ENCODE peak calls at places on chromosomes 1 and 21, in six cellular contexts. P is IMR-90, H is mesendoderm, W is mesenchymal stem cell, C is trophoblast cell, R is H1. K is an unnamed sample. For H3K36me3, the result is how much of the 10 kb centered on the place peaks cover.

GRCh38 chr1:35436078-35436477 is 121.1 kb downstream of the KIAA0319L start:
- DNase-seq in P (no peak), H (no peak), W (no peak), C (no peak), R (no peak), K (no peak)

GRCh38 chr1:1428174-1428573 is 7.1 kb upstream of the ANKRD65 start:
- DNase-seq in P (no peak), H (peak), W (no peak), C (no peak), R (no peak), K (no peak)

GRCh38 chr1:18870325-18870865 is 10.9 kb upstream of the TAS1R2 start:
- DNase-seq in P (no peak), H (no peak), W (no peak), C (no peak), R (no peak), K (no peak)

GRCh38 chr1:230327892-230328284 is 98.2 kb downstream of the PGBD5 start:
- DNase-seq in P (no peak), H (peak), W (peak), C (no peak), R (no peak), K (no peak)

GRCh38 chr21:36966846-36967657 is 583 bp upstream of the HLCS start:
- DNase-seq in P (no peak), H (peak), W (peak), C (no peak), R (no peak), K (no peak)

GRCh38 chr21:34078915-34079314 is 5.5 kb downstream of the MRPS6 start:
- DNase-seq in P (no peak), H (no peak), W (no peak), C (no peak), R (no peak), K (no peak)

GRCh38 chr1:63945943-63946342 is 172.1 kb downstream of the ROR1 start:
- DNase-seq in P (no peak), H (no peak), W (no peak), C (no peak), R (no peak), K (no peak)

GRCh38 chr1:227758366-227758765 is 23.1 kb downstream of the SNAP47 start:
- DNase-seq in P (no peak), H (no peak), W (no peak), C (no peak), R (no peak), K (no peak)

GRCh38 chr1:94951509-94952208 is 24.7 kb upstream of the CNN3 start:
- DNase-seq in P (no peak), H (no peak), W (no peak), C (no peak), R (no peak), K (no peak)

GRCh38 chr1:33130297-33130696 is 49.3 kb downstream of the AZIN2 start:
- DNase-seq in P (peak), H (peak), W (no peak), C (peak), R (no peak), K (no peak)

GRCh38 chr1:154778944-154779343 is 91.1 kb downstream of the KCNN3 start:
- DNase-seq in P (no peak), H (no peak), W (no peak), C (no peak), R (no peak), K (no peak)

GRCh38 chr1:51784997-51785421 is 93.5 kb downstream of the NRDC start:
- DNase-seq in P (peak), H (peak), W (peak), C (no peak), R (no peak), K (no peak)

GRCh38 chr1:19872190-19872589 is 10.0 kb upstream of the OTUD3 start:
- DNase-seq in P (no peak), H (no peak), W (no peak), C (no peak), R (no peak), K (no peak)

GRCh38 chr21:31772674-31773555 is 41.0 kb upstream of the SCAF4 start:
- DNase-seq in P (no peak), H (no peak), W (no peak), C (no peak), R (no peak), K (no peak)

GRCh38 chr1:16349847-16350406 is 2.4 kb downstream of the FBXO42 start:
- DNase-seq in P (no peak), H (peak), W (no peak), C (no peak), R (no peak), K (no peak)

GRCh38 chr1:12451560-12451900 is 166.5 kb downstream of the DHRS3 start:
- DNase-seq in P (no peak), H (no peak), W (no peak), C (no peak), R (no peak), K (no peak)

GRCh38 chr1:62428351-62428750 is 8.5 kb upstream of the USP1 start:
- DNase-seq in P (no peak), H (no peak), W (no peak), C (no peak), R (no peak), K (no peak)

GRCh38 chr1:6599141-6599975 is 3.3 kb downstream of the KLHL21 start:
- DNase-seq in P (no peak), H (no peak), W (no peak), C (no peak), R (no peak), K (no peak)

GRCh38 chr1:16920951-16921350 is 780 bp upstream of the CROCC start:
- DNase-seq in P (no peak), H (no peak), W (no peak), C (no peak), R (no peak), K (no peak)

GRCh38 chr1:78060857-78061563 is 15.2 kb downstream of the GIPC2 start:
- DNase-seq in P (no peak), H (no peak), W (no peak), C (no peak), R (no peak), K (no peak)

GRCh38 chr1:103107696-103108524 is at the start of gene COL11A1:
- DNase-seq in P (no peak), H (peak), W (peak), C (no peak), R (no peak), K (peak)

GRCh38 chr1:111743679-111744101 is 4.5 kb upstream of the INKA2 start:
- DNase-seq in P (peak), H (peak), W (peak), C (peak), R (no peak), K (no peak)

GRCh38 chr1:155801149-155801548 is 55.9 kb downstream of the GON4L start:
- DNase-seq in P (peak), H (no peak), W (peak), C (no peak), R (no peak), K (no peak)

GRCh38 chr1:10379101-10379620 is 19.7 kb upstream of the PGD start:
- DNase-seq in P (no peak), H (no peak), W (no peak), C (no peak), R (no peak), K (no peak)

GRCh38 chr1:10380594-10381275 is 18.1 kb upstream of the PGD start:
- DNase-seq in P (peak), H (no peak), W (peak), C (no peak), R (no peak), K (no peak)

GRCh38 chr1:10374442-10374860 is 24.4 kb upstream of the PGD start:
- DNase-seq in P (peak), H (no peak), W (no peak), C (no peak), R (no peak), K (no peak)

GRCh38 chr1:10379676-10380075 is 19.2 kb upstream of the PGD start:
- DNase-seq in P (no peak), H (no peak), W (no peak), C (no peak), R (no peak), K (no peak)

DNA sequence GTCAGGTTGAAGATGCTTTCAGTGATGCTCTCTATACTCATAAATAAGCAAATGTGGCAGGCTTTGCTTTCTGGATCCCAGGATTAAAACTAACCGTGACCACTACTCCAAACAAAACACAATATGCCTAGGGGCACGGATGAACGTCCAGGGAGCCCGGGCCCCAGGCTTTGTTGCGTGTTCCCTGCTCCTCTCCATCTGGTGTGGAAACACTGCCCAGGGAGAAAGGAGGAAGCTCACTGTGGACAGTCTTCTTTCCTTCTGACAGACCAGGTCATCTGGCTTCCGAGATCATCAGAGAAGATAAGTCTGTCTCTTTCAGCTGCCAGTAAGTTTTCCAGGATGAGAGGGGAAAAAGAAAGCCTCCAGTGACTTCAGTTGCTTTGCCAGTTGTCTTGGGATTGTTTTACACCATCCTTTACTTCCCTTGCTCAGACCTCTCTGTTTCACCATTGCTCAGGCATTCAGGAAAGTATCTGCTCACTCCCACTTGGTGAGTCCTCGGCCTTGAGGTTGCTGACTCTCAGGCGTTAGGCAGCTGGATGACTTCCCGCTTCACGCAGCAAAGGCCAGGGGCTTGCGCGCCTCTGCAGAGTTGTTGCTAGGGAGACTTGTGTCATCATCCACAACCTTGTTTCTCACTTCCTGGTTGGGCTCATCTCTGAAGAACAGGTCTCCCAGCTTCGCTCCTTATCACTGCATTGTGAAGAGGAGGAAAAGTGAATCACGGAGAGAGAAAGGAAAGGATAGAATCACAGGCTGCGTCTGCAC is 20.6 kb upstream of the PGD start:
- DNase-seq in P (peak), H (peak), W (peak), C (peak), R (no peak), K (no peak)
- H3K36me3 ChIP-seq in P (under half), H (under half), W (under half), C (under half), R (under half), K (under half)

GRCh38 chr1:195580988-195581387 is 1027.3 kb downstream of the KCNT2 start:
- DNase-seq in P (peak), H (peak), W (no peak), C (no peak), R (no peak), K (no peak)
- H3K4me2 ChIP-seq in P (no peak), H (no peak), W (no peak), C (no peak), R (no peak), K (no peak)

GRCh38 chr1:28736450-28737244 is at the start of gene YTHDF2:
- DNase-seq in P (peak), H (peak), W (peak), C (peak), R (peak), K (peak)
- H3K4ac ChIP-seq in P (peak), H (peak), W (peak), C (peak), R (peak), K (peak)

DNA sequence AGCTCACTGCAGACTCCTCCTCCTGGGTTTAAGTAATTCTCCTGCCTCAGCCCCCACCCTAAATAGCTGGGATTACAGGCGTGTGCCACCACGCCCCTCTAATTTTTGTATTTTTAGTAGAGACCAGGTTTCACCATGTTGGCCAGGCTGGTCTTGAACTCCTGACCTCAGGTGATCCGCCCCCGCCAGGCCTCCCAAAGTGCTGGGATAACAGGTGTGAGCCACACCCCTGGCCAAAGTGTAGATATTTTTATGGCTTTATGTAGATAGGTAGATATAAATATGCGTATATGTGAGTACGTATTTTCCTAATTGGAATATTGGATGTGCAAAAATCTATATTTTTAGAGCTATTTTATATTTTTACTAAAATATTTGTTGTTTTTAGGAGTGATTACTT is 9.4 kb downstream of the KDM4A start:
- DNase-seq in P (no peak), H (no peak), W (no peak), C (no peak), R (no peak), K (no peak)
- H3K36me3 ChIP-seq in P (half or more), H (under half), W (half or more), C (half or more), R (under half), K (half or more)

DNA sequence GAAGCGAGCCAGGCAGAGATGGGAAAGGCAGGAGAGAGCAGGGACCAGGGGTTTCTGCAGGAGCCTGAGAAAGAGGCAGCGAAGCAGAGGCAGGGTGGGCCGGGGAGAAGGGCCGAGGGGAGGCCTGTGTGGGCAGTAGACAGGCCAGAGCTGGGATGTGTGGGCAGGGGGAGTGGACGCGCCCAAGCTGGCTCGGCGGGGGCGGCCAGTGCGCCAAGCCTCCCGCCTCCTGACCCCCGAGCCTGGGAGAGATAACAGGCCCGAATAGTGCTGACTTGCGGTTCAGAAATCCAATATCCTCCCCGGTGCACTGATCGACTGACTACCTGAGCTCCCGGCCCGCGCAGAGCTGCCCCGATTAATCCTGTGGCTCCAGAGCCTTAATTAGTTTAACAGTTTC is 41.9 kb downstream of the AHDC1 start:
- DNase-seq in P (no peak), H (no peak), W (no peak), C (no peak), R (no peak), K (no peak)
- H3K4me2 ChIP-seq in P (no peak), H (no peak), W (no peak), C (no peak), R (no peak), K (no peak)

GRCh38 chr1:243489164-243489527 is 233.3 kb downstream of the SDCCAG8 start:
- DNase-seq in P (no peak), H (no peak), W (no peak), C (no peak), R (no peak), K (no peak)
- H3K4ac ChIP-seq in P (no peak), H (no peak), W (no peak), C (no peak), R (no peak), K (no peak)

GRCh38 chr1:207825719-207826556 is 74.1 kb downstream of the CD46 start:
- DNase-seq in P (peak), H (no peak), W (peak), C (peak), R (no peak), K (no peak)

GRCh38 chr1:207828485-207829158 is 76.8 kb downstream of the CD46 start:
- DNase-seq in P (peak), H (peak), W (peak), C (peak), R (peak), K (peak)

GRCh38 chr1:207828046-207828445 is 76.2 kb downstream of the CD46 start:
- DNase-seq in P (no peak), H (no peak), W (no peak), C (no peak), R (no peak), K (no peak)

GRCh38 chr1:207826557-207827487 is 75.0 kb downstream of the CD46 start:
- DNase-seq in P (no peak), H (no peak), W (peak), C (no peak), R (no peak), K (no peak)

GRCh38 chr1:207827488-207827830 is 75.6 kb downstream of the CD46 start:
- DNase-seq in P (no peak), H (no peak), W (no peak), C (no peak), R (no peak), K (no peak)
- H3K36me3 ChIP-seq in P (under half), H (under half), W (under half), C (under half), R (under half), K (under half)

GRCh38 chr1:178006043-178006442 is 36.2 kb upstream of the SEC16B start:
- DNase-seq in P (no peak), H (no peak), W (no peak), C (no peak), R (no peak), K (no peak)
- H3K4me2 ChIP-seq in P (no peak), H (no peak), W (no peak), C (no peak), R (no peak), K (no peak)